ENCODE peak calls at places on chromosomes 1 and 21, in ten cellular contexts. A is AG08395; P is progenitor cell of endocrine pancreas; D is kidney epithelial cell; X is HTR-8/SVneo; W is activated naive CD4-positive, alpha-beta T cell; N is myocyte; O is NCI-H2081; C is KG1; M is amniotic stem cell. Z is an unnamed sample.

GRCh38 chr1:85587846-85588245 is 7.3 kb downstream of the CCN1 start:
- DNase-seq in A (no peak), P (no peak), D (no peak), X (no peak), W (no peak), N (no peak), O (no peak), C (no peak), M (no peak), Z (no peak)

GRCh38 chr1:62436039-62436465 is 797 bp upstream of the USP1 start:
- DNase-seq in A (no peak), P (peak), D (no peak), X (no peak), W (peak), N (no peak), O (no peak), C (no peak), M (no peak), Z (peak)

GRCh38 chr21:26437326-26438009 is 135.6 kb downstream of the CYYR1 start:
- DNase-seq in A (peak), P (no peak), D (no peak), X (no peak), W (no peak), N (peak), O (no peak), C (no peak), M (no peak), Z (no peak)

GRCh38 chr1:11730429-11730861 is 5.5 kb upstream of the AGTRAP start:
- DNase-seq in A (peak), P (no peak), D (no peak), X (no peak), W (no peak), N (no peak), O (no peak), C (peak), M (no peak), Z (no peak)

GRCh38 chr1:89633103-89633744 is at the start of gene LRRC8C:
- DNase-seq in A (peak), P (peak), D (no peak), X (peak), W (no peak), N (peak), O (peak), C (peak), M (peak), Z (peak)

GRCh38 chr1:56433056-56433577 is 146.2 kb downstream of the PLPP3 start:
- DNase-seq in A (no peak), P (no peak), D (no peak), X (no peak), W (no peak), N (no peak), O (no peak), C (no peak), M (no peak), Z (no peak)

GRCh38 chr21:39183272-39184049 is at the start of gene PSMG1:
- DNase-seq in A (peak), P (peak), D (peak), X (peak), W (peak), N (peak), O (peak), C (peak), M (peak), Z (peak)

GRCh38 chr1:21574464-21575151 is 65.4 kb downstream of the ALPL start:
- DNase-seq in A (peak), P (no peak), D (no peak), X (no peak), W (no peak), N (peak), O (peak), C (no peak), M (no peak), Z (peak)

GRCh38 chr1:162400790-162401189 is 11.1 kb downstream of the SH2D1B start:
- DNase-seq in A (no peak), P (no peak), D (no peak), X (no peak), W (no peak), N (no peak), O (no peak), C (no peak), M (no peak), Z (no peak)